ENCODE peak calls at places on chromosomes 1 and 21, in six cellular contexts. One of them, this sample, is unnamed.

GRCh38 chr1:179082308-179083030 is 599 bp downstream of the TOR3A start:
- DNase-seq in D341Med: peak
- DNase-seq in breast epithelium: no peak
- DNase-seq in RWPE1: peak
- DNase-seq in fibroblast of lung: no peak
- DNase-seq in NB4: peak
- DNase-seq in this sample: no peak

GRCh38 chr1:150578278-150579109 is 916 bp downstream of the MCL1 start:
- DNase-seq in breast epithelium: peak
- DNase-seq in RWPE1: peak
- DNase-seq in NB4: peak
- DNase-seq in D341Med: peak
- DNase-seq in fibroblast of lung: peak
- DNase-seq in this sample: peak

GRCh38 chr1:178126790-178127189 is 32.9 kb downstream of the RASAL2 start:
- DNase-seq in RWPE1: peak
- DNase-seq in NB4: peak
- DNase-seq in breast epithelium: no peak
- DNase-seq in D341Med: no peak
- DNase-seq in fibroblast of lung: peak
- DNase-seq in this sample: no peak

GRCh38 chr1:239112092-239112491 is 274.3 kb upstream of the CHRM3 start:
- DNase-seq in fibroblast of lung: no peak
- DNase-seq in breast epithelium: no peak
- DNase-seq in NB4: no peak
- DNase-seq in RWPE1: no peak
- DNase-seq in D341Med: no peak
- DNase-seq in this sample: no peak

GRCh38 chr1:119724611-119725218 is 13.0 kb downstream of the PHGDH start:
- DNase-seq in RWPE1: no peak
- DNase-seq in NB4: no peak
- DNase-seq in fibroblast of lung: no peak
- DNase-seq in breast epithelium: no peak
- DNase-seq in D341Med: no peak
- DNase-seq in this sample: no peak

GRCh38 chr1:228014235-228014930 is 7.6 kb downstream of the WNT3A start:
- DNase-seq in D341Med: peak
- DNase-seq in fibroblast of lung: peak
- DNase-seq in RWPE1: peak
- DNase-seq in NB4: no peak
- DNase-seq in breast epithelium: peak
- DNase-seq in this sample: no peak

GRCh38 chr21:45918011-45918410 is 63.6 kb upstream of the COL6A1 start:
- DNase-seq in NB4: no peak
- DNase-seq in fibroblast of lung: no peak
- DNase-seq in D341Med: no peak
- DNase-seq in breast epithelium: no peak
- DNase-seq in RWPE1: no peak
- DNase-seq in this sample: no peak

GRCh38 chr21:30486180-30486579 is 1.1 kb downstream of the KRTAP19-2 start:
- DNase-seq in D341Med: no peak
- DNase-seq in breast epithelium: no peak
- DNase-seq in fibroblast of lung: no peak
- DNase-seq in NB4: no peak
- DNase-seq in RWPE1: no peak
- DNase-seq in this sample: no peak

GRCh38 chr1:32200226-32201010 is at the start of gene CCDC28B:
- DNase-seq in fibroblast of lung: peak
- DNase-seq in breast epithelium: peak
- DNase-seq in D341Med: peak
- DNase-seq in NB4: peak
- DNase-seq in RWPE1: peak
- DNase-seq in this sample: no peak

GRCh38 chr1:94335950-94336349 is 82.2 kb upstream of the ABCD3 start:
- DNase-seq in D341Med: peak
- DNase-seq in breast epithelium: peak
- DNase-seq in NB4: peak
- DNase-seq in fibroblast of lung: peak
- DNase-seq in RWPE1: peak
- DNase-seq in this sample: peak